ENCODE peak calls at places on chromosomes 12 and 14, in seven cellular contexts. O, L, J, E, F, D and C are unnamed samples.

GRCh38 chr14:68409355-68409754 is 383.5 kb downstream of the ZFP36L1 start:
- DNase-seq in O (no peak), L (no peak), J (no peak), E (no peak), F (no peak), D (no peak), C (no peak)

GRCh38 chr12:117662620-117663395 is 301.4 kb upstream of the NOS1 start:
- DNase-seq in O (no peak), L (no peak), J (no peak), E (no peak), F (no peak), D (no peak), C (no peak)

GRCh38 chr12:113322353-113322752 is 12.6 kb downstream of the SLC8B1 start:
- DNase-seq in O (no peak), L (no peak), J (no peak), E (no peak), F (no peak), D (no peak), C (no peak)

GRCh38 chr12:132566551-132567131 is 43.7 kb downstream of the LRCOL1 start:
- DNase-seq in O (no peak), L (no peak), J (no peak), E (peak; percentile 31), F (no peak), D (no peak), C (peak; percentile 50)

GRCh38 chr12:65642006-65642695 is 182.1 kb upstream of the HMGA2 start:
- DNase-seq in O (no peak), L (no peak), J (no peak), E (no peak), F (no peak), D (no peak), C (no peak)

GRCh38 chr12:47801170-47801903 is 18.4 kb downstream of the HDAC7 start:
- DNase-seq in O (no peak), L (no peak), J (no peak), E (no peak), F (no peak), D (no peak), C (no peak)

GRCh38 chr12:240566-240965 is 22.1 kb downstream of the SLC6A13 start:
- DNase-seq in O (no peak), L (no peak), J (no peak), E (no peak), F (no peak), D (no peak), C (peak; percentile 2)

GRCh38 chr14:54805521-54806322 is 96.9 kb downstream of the GCH1 start:
- DNase-seq in O (peak; percentile 55), L (peak; percentile 85), J (peak; percentile 86), E (peak; percentile 66), F (peak; percentile 83), D (peak; percentile 53), C (peak; percentile 89)

GRCh38 chr12:111137968-111138367 is 217.6 kb upstream of the MYL2 start:
- DNase-seq in O (no peak), L (no peak), J (no peak), E (no peak), F (no peak), D (no peak), C (no peak)

GRCh38 chr12:54555670-54556257 is 6.4 kb downstream of the PDE1B start:
- DNase-seq in O (no peak), L (no peak), J (no peak), E (no peak), F (no peak), D (no peak), C (no peak)

GRCh38 chr12:27151479-27151878 is 69.1 kb upstream of the C12orf71 start:
- DNase-seq in O (no peak), L (no peak), J (no peak), E (no peak), F (no peak), D (no peak), C (no peak)

GRCh38 chr12:6547987-6548386 is 7.9 kb downstream of the IFFO1 start:
- DNase-seq in O (no peak), L (no peak), J (no peak), E (no peak), F (no peak), D (no peak), C (peak; percentile 71)

GRCh38 chr12:120199595-120200306 is 1.2 kb downstream of the RPLP0 start:
- DNase-seq in O (no peak), L (no peak), J (peak; percentile 63), E (peak; percentile 76), F (no peak), D (no peak), C (peak; percentile 30)

GRCh38 chr12:68359669-68360068 is 27.5 kb upstream of the MDM1 start:
- DNase-seq in O (no peak), L (no peak), J (no peak), E (no peak), F (no peak), D (no peak), C (no peak)

GRCh38 chr12:71685961-71686657 is at the start of gene TMEM19:
- DNase-seq in O (peak; percentile 96), L (peak; percentile 91), J (peak; percentile 86), E (peak; percentile 66), F (peak; percentile 94), D (peak; percentile 78), C (peak; percentile 93)
- TF ChIP-seq CTCF in O (peak; percentile 58), L (no peak), J (no peak), E (peak; percentile 19), F (peak; percentile 25), D (peak; percentile 17), C (no peak)

DNA sequence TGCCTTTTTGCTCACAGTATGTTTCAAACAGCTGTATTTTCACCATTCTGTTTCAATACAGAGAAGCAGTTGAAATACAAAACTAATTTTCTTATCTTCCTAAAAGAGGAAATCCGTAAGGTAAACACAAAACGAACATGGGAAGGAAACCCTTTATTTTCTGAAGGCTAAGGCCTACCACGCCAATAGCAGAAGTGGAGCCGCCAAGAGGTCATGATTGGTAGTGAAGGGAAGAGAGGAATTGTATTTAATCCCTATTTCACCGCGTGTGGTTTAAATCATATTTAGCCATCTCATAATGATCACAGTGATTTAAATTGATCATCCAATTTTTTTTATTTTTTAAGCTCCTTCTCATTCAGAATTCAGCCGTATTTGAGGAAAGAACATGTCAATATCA is 398.2 kb downstream of the PRKD1 start:
- DNase-seq in O (no peak), L (no peak), J (no peak), E (no peak), F (no peak), D (no peak), C (no peak)
- TF ChIP-seq CTCF in O (no peak), L (peak; percentile 10), J (no peak), E (peak; percentile 46), F (peak; percentile 17), D (no peak), C (no peak)

DNA sequence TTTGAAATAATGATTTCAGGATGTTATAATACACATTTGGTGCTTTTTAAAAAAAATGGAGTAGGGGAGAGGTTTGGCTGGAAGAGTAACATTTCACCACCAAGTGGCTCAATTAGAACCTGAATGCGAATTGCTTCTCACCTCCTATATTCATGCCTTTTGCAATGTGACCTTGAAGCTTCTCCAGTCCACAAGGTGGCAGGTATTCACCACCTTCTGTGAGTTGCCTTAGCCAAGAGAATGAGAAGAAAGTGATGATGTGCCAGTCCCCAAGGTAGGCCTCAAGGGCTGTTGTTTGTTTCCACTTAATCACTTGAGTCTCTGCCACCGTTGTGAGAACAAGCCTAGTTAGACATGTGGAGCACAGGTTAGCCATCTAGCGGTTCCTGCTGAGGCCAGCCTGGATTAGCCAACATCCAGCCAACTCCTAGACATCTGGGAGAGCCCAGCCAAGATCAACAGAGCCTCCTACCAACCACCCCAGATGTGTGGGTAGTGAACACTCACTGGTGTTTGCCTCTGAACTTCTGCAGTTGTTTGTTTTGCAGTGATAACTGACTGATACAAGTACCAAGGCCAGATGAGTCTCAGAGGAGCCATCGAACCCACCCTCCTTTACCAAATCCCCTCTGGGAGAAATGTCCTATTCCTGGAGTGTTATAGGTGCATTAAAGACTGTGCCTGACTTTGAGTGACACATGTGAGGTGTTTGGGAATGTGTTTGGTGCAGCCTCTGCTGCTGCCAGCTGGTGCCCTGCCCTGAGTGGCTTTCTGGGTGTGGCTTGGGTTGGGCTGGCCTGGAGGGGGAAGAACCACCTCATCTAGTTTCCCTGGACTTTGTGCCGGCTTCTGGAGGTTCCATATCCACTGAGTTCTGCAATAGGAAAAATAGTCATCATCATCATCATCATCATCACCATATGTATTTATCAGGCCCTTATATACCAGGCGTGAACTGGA is 132.5 kb upstream of the RFLNA start:
- DNase-seq in O (no peak), L (no peak), J (peak; percentile 20), E (no peak), F (no peak), D (no peak), C (no peak)
- TF ChIP-seq CTCF in O (no peak), L (no peak), J (no peak), E (no peak), F (no peak), D (peak; percentile 18), C (no peak)

GRCh38 chr12:56358836-56359532 is 923 bp downstream of the STAT2 start:
- DNase-seq in O (no peak), L (no peak), J (peak; percentile 26), E (peak; percentile 65), F (no peak), D (peak; percentile 52), C (no peak)

GRCh38 chr12:56361487-56362129 is 1.0 kb downstream of the APOF start:
- DNase-seq in O (no peak), L (no peak), J (no peak), E (no peak), F (no peak), D (no peak), C (no peak)

GRCh38 chr12:56362130-56363059 is at the start of gene APOF:
- DNase-seq in O (no peak), L (no peak), J (no peak), E (no peak), F (no peak), D (no peak), C (no peak)

DNA sequence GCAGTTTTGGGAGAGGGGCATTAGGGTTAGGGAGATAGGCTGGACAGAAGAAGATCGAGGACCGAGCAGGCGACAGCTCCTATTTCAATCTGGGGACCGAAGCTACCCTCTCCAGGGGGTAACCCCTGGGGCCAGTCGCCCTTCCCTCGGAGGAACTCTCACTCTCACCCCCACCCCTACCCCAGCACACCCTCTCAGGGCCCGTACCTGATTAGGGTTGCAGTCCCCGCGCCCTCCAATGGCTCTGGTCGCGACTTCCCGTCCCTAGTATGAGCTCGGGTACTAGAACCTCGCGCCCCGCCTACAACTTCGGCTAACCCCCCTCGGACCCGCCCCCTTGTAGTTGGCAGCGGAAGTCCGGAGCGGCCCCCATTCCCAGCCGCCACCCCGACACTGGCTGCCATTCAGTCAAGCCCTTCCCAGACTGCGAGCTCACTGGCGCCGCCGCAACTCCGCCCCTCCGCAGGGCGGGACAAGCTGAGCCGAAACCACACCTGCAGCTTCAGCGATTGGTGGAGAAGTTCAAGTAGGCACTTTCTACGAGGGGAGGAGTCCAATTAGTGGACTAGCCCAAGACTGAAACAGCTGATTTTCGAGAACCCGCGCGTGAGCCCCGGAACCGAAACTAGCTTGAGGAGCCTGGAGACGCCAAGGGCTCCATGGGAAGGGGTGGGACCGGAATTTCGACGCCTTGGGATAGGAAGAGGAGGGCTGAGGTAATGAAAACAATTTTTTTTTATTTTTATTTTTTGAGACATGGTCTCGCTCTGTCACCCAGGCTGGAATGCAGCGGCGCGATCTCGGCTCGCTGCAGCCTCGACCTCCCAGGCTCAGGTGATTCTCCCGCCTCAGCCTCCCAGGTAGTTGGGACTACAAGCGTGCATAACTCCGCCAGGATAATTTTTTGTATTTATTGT is at the start of gene STAT2:
- DNase-seq in O (peak; percentile 100), L (peak; percentile 99), J (peak; percentile 99), E (peak; percentile 100), F (peak; percentile 99), D (peak; percentile 99), C (peak; percentile 99)
- TF ChIP-seq CTCF in O (no peak), L (no peak), J (no peak), E (no peak), F (no peak), D (no peak), C (no peak)

GRCh38 chr14:99562848-99563748 is 40.9 kb downstream of the CCDC85C start:
- DNase-seq in O (no peak), L (no peak), J (no peak), E (peak; percentile 80), F (peak; percentile 97), D (no peak), C (peak; percentile 86)
- TF ChIP-seq CTCF in O (no peak), L (no peak), J (no peak), E (peak; percentile 68), F (no peak), D (no peak), C (no peak)